ENCODE peak calls at places on chromosomes 11 and 22, in five cellular contexts. B is PC-3; U is stimulated activated CD8-positive, alpha-beta memory T cell treated with anti-CD3 and anti-CD28 coated beads, Interleukin-4, amount 100 ng/mL, for 4 hours; X is mucosa of descending colon; A is central memory CD4-positive, alpha-beta T cell. Q is an unnamed sample.
A peak's percentile ranks its signal among the peaks of the same experiment; 100 is the strongest.

GRCh38 chr11:70471254-70471653 is 72.9 kb downstream of the CTTN start:
- DNase-seq in B (peak; percentile 66), A (no peak), X (no peak), U (no peak), Q (no peak)

GRCh38 chr11:16204261-16204660 is 152.1 kb downstream of the SOX6 start:
- DNase-seq in B (no peak), A (no peak), X (no peak), U (no peak), Q (no peak)

GRCh38 chr11:131378931-131379330 is 8.5 kb downstream of the NTM start:
- DNase-seq in U (no peak), B (no peak), X (no peak), A (no peak), Q (no peak)

GRCh38 chr11:74577624-74578396 is 14.6 kb upstream of the POLD3 start:
- DNase-seq in B (no peak), U (no peak), A (no peak), X (no peak), Q (no peak)

GRCh38 chr22:23522642-23523251 is 57.3 kb downstream of the IGLL1 start:
- DNase-seq in A (no peak), B (peak; percentile 5), X (no peak), U (no peak), Q (no peak)

GRCh38 chr11:27385245-27385644 is 22.2 kb upstream of the CCDC34 start:
- DNase-seq in X (no peak), B (no peak), A (no peak), U (no peak), Q (peak; percentile 64)

GRCh38 chr22:29450222-29450621 is 11.8 kb downstream of the RFPL1 start:
- DNase-seq in A (no peak), X (no peak), U (no peak), B (no peak), Q (no peak)

GRCh38 chr22:37381489-37381888 is 45.8 kb downstream of the ELFN2 start:
- DNase-seq in B (no peak), A (no peak), U (no peak), X (no peak), Q (no peak)

GRCh38 chr11:70381872-70382842 is 16.2 kb upstream of the CTTN start:
- DNase-seq in U (no peak), X (no peak), A (no peak), B (no peak), Q (no peak)

GRCh38 chr11:11545285-11546275 is 76.2 kb downstream of the GALNT18 start:
- DNase-seq in B (no peak), U (no peak), X (no peak), A (no peak), Q (no peak)

GRCh38 chr11:130168105-130168504 is 8.5 kb downstream of the ST14 start:
- DNase-seq in X (no peak), A (no peak), U (no peak), B (peak; percentile 93), Q (no peak)

GRCh38 chr11:44030276-44030932 is 17.4 kb upstream of the ACCSL start:
- DNase-seq in X (no peak), B (no peak), A (no peak), U (no peak), Q (no peak)

GRCh38 chr11:23423119-23423518 is 562.8 kb upstream of the CCDC179 start:
- DNase-seq in B (no peak), X (no peak), U (no peak), A (no peak), Q (no peak)

GRCh38 chr22:50313021-50313420 is 5.6 kb upstream of the PLXNB2 start:
- DNase-seq in A (no peak), U (no peak), B (no peak), X (no peak), Q (no peak)

GRCh38 chr11:101126551-101127347 is 2.9 kb downstream of the PGR start:
- DNase-seq in A (no peak), X (peak; percentile 27), B (no peak), U (no peak), Q (no peak)

GRCh38 chr22:25066861-25067435 is 114.4 kb downstream of the KIAA1671 start:
- DNase-seq in X (no peak), A (no peak), U (no peak), B (no peak), Q (no peak)

GRCh38 chr11:68710445-68710844 is 26.1 kb downstream of the GAL start:
- DNase-seq in U (no peak), A (no peak), B (no peak), X (no peak), Q (no peak)

GRCh38 chr22:35717572-35717971 is at the start of gene APOL5:
- DNase-seq in X (no peak), B (no peak), U (no peak), A (no peak), Q (no peak)

GRCh38 chr11:8330416-8330815 is 66.7 kb upstream of the LMO1 start:
- DNase-seq in U (no peak), B (no peak), A (no peak), X (no peak), Q (no peak)

GRCh38 chr22:22155607-22156006 is 89.0 kb upstream of the VPREB1 start:
- DNase-seq in X (no peak), U (no peak), B (no peak), A (no peak), Q (no peak)

GRCh38 chr11:36454991-36455611 is 55.0 kb downstream of the TRAF6 start:
- DNase-seq in B (no peak), U (no peak), X (no peak), A (no peak), Q (no peak)

GRCh38 chr22:21761086-21761485 is 25.5 kb upstream of the YPEL1 start:
- DNase-seq in A (no peak), U (no peak), B (no peak), X (no peak), Q (no peak)

GRCh38 chr22:39494471-39495120 is 7.5 kb upstream of the MIEF1 start:
- DNase-seq in A (no peak), X (no peak), U (no peak), B (no peak), Q (no peak)

GRCh38 chr11:63762662-63763505 is 5.7 kb downstream of the ZFTA start:
- DNase-seq in U (no peak), X (peak; percentile 66), A (no peak), B (peak; percentile 33), Q (no peak)

GRCh38 chr11:47373876-47374820 is 4.2 kb downstream of the SPI1 start:
- DNase-seq in B (peak; percentile 74), U (peak; percentile 64), A (peak; percentile 76), X (peak; percentile 88), Q (peak; percentile 74)

GRCh38 chr11:35918716-35919115 is 25.1 kb upstream of the LDLRAD3 start:
- DNase-seq in B (no peak), X (no peak), U (no peak), A (no peak), Q (no peak)

GRCh38 chr11:36391062-36391461 is 95.0 kb downstream of the PRR5L start:
- DNase-seq in B (no peak), U (no peak), X (no peak), A (no peak), Q (no peak)

GRCh38 chr22:30575011-30575671 is 676 bp upstream of the GAL3ST1 start:
- DNase-seq in U (no peak), B (no peak), A (no peak), X (no peak), Q (peak; percentile 77)

GRCh38 chr11:100719362-100719761 is 32.3 kb downstream of the ARHGAP42 start:
- DNase-seq in U (no peak), A (no peak), X (no peak), B (peak; percentile 55), Q (peak; percentile 12)

GRCh38 chr22:38828191-38828590 is 15.6 kb downstream of the NPTXR start:
- DNase-seq in A (no peak), U (no peak), X (no peak), B (no peak), Q (no peak)

GRCh38 chr22:50046019-50046415 is 12.1 kb downstream of the TTLL8 start:
- DNase-seq in U (no peak), X (no peak), B (no peak), A (no peak), Q (no peak)

GRCh38 chr11:69950120-69950519 is 128.0 kb upstream of the ANO1 start:
- DNase-seq in U (no peak), B (peak; percentile 72), A (no peak), X (peak; percentile 48), Q (no peak)

GRCh38 chr11:116853461-116854073 is 16.1 kb upstream of the APOA1 start:
- DNase-seq in B (peak; percentile 99), U (peak; percentile 34), X (no peak), A (peak; percentile 86), Q (peak; percentile 79)

GRCh38 chr11:87361891-87362290 is 324.2 kb downstream of the TMEM135 start:
- DNase-seq in U (no peak), B (no peak), A (no peak), X (no peak), Q (no peak)